ENCODE peak calls at places on chromosomes 13 and 19, in six cellular contexts. One of them, this sample, is unnamed.

GRCh38 chr13:62793850-62794249 is 1378.2 kb upstream of the PCDH20 start:
- DNase-seq in aorta: no peak
- DNase-seq in endothelial cell: no peak
- DNase-seq in GM20000: no peak
- DNase-seq in HS-5: no peak
- DNase-seq in germinal center: no peak
- DNase-seq in this sample: no peak

GRCh38 chr13:43019811-43020210 is 3.6 kb upstream of the DNAJC15 start:
- DNase-seq in aorta: no peak
- DNase-seq in endothelial cell: no peak
- DNase-seq in GM20000: no peak
- DNase-seq in HS-5: no peak
- DNase-seq in germinal center: no peak
- DNase-seq in this sample: no peak

GRCh38 chr19:33332248-33332647 is 29.9 kb upstream of the CEBPA start:
- DNase-seq in aorta: peak
- DNase-seq in endothelial cell: no peak
- DNase-seq in GM20000: no peak
- DNase-seq in HS-5: no peak
- DNase-seq in germinal center: no peak
- DNase-seq in this sample: peak

GRCh38 chr13:100808330-100808729 is 133.7 kb upstream of the TMTC4 start:
- DNase-seq in aorta: no peak
- DNase-seq in endothelial cell: no peak
- DNase-seq in GM20000: no peak
- DNase-seq in HS-5: no peak
- DNase-seq in germinal center: no peak
- DNase-seq in this sample: no peak

GRCh38 chr13:45238945-45239795 is 38.3 kb upstream of the KCTD4 start:
- DNase-seq in aorta: no peak
- DNase-seq in endothelial cell: no peak
- DNase-seq in GM20000: no peak
- DNase-seq in HS-5: no peak
- DNase-seq in germinal center: no peak
- DNase-seq in this sample: no peak

GRCh38 chr19:51098366-51099069 is 9.7 kb downstream of the CTU1 start:
- DNase-seq in aorta: peak
- DNase-seq in endothelial cell: no peak
- DNase-seq in GM20000: peak
- DNase-seq in HS-5: no peak
- DNase-seq in germinal center: no peak
- DNase-seq in this sample: no peak

GRCh38 chr19:7326105-7326877 is 22.4 kb upstream of the ARHGEF18 start:
- DNase-seq in aorta: no peak
- DNase-seq in endothelial cell: no peak
- DNase-seq in GM20000: peak
- DNase-seq in HS-5: no peak
- DNase-seq in germinal center: peak
- DNase-seq in this sample: no peak

GRCh38 chr19:15154002-15154612 is 46.7 kb downstream of the NOTCH3 start:
- DNase-seq in aorta: peak
- DNase-seq in endothelial cell: peak
- DNase-seq in GM20000: peak
- DNase-seq in HS-5: no peak
- DNase-seq in germinal center: peak
- DNase-seq in this sample: no peak

GRCh38 chr19:16661480-16662034 is 618 bp downstream of the TMEM38A start:
- DNase-seq in aorta: peak
- DNase-seq in endothelial cell: no peak
- DNase-seq in GM20000: peak
- DNase-seq in HS-5: no peak
- DNase-seq in germinal center: peak
- DNase-seq in this sample: peak

GRCh38 chr13:19781526-19781925 is 1.2 kb downstream of the PSPC1 start:
- DNase-seq in aorta: no peak
- DNase-seq in endothelial cell: no peak
- DNase-seq in GM20000: peak
- DNase-seq in HS-5: no peak
- DNase-seq in germinal center: no peak
- DNase-seq in this sample: no peak

GRCh38 chr19:4096049-4096892 is 27.7 kb downstream of the MAP2K2 start:
- DNase-seq in aorta: peak
- DNase-seq in endothelial cell: no peak
- DNase-seq in GM20000: no peak
- DNase-seq in HS-5: no peak
- DNase-seq in germinal center: no peak
- DNase-seq in this sample: no peak

GRCh38 chr13:45630791-45631190 is 15.3 kb upstream of the ERICH6B start:
- DNase-seq in aorta: no peak
- DNase-seq in endothelial cell: no peak
- DNase-seq in GM20000: no peak
- DNase-seq in HS-5: no peak
- DNase-seq in germinal center: no peak
- DNase-seq in this sample: no peak

GRCh38 chr13:94829201-94829600 is 116.9 kb upstream of the SOX21 start:
- DNase-seq in aorta: no peak
- DNase-seq in endothelial cell: no peak
- DNase-seq in GM20000: no peak
- DNase-seq in HS-5: no peak
- DNase-seq in germinal center: no peak
- DNase-seq in this sample: no peak

GRCh38 chr19:5782945-5783919 is 1.3 kb downstream of the PRR22 start:
- DNase-seq in aorta: no peak
- DNase-seq in endothelial cell: no peak
- DNase-seq in GM20000: no peak
- DNase-seq in HS-5: no peak
- DNase-seq in germinal center: no peak
- DNase-seq in this sample: no peak

GRCh38 chr19:14418743-14419037 is 451 bp downstream of the DDX39A start:
- DNase-seq in aorta: no peak
- DNase-seq in endothelial cell: no peak
- DNase-seq in GM20000: no peak
- DNase-seq in HS-5: no peak
- DNase-seq in germinal center: no peak
- DNase-seq in this sample: no peak

GRCh38 chr19:22118132-22118531 is 65.8 kb downstream of the ZNF257 start:
- DNase-seq in aorta: no peak
- DNase-seq in endothelial cell: no peak
- DNase-seq in GM20000: no peak
- DNase-seq in HS-5: no peak
- DNase-seq in germinal center: no peak
- DNase-seq in this sample: no peak

GRCh38 chr19:42200116-42200740 is 17.2 kb downstream of the DEDD2 start:
- DNase-seq in aorta: peak
- DNase-seq in endothelial cell: no peak
- DNase-seq in GM20000: no peak
- DNase-seq in HS-5: no peak
- DNase-seq in germinal center: no peak
- DNase-seq in this sample: no peak

GRCh38 chr19:44718441-44719261 is 19.7 kb downstream of the CEACAM16 start:
- DNase-seq in aorta: peak
- DNase-seq in endothelial cell: peak
- DNase-seq in GM20000: no peak
- DNase-seq in HS-5: no peak
- DNase-seq in germinal center: no peak
- DNase-seq in this sample: no peak

This sample was measured in naive B cell.